ENCODE peak calls at places on chromosome 6, in seven cellular contexts. One of them, this sample, is unnamed.

GRCh38 chr6:17012421-17013225 is 89.2 kb upstream of the STMND1 start:
- DNase-seq in T-helper 2 cell: no peak
- DNase-seq in foreskin keratinocyte: peak; percentile 69
- DNase-seq in AG09309: no peak
- DNase-seq in non-pigmented ciliary epithelial cell: peak; percentile 36
- DNase-seq in activated CD4-positive, alpha-beta T cell treated with anti-CD3 and anti-CD28 coated beads, Interleukin-2, amount 50 U/mL, for 48 hours: no peak
- DNase-seq in GM13977: no peak
- DNase-seq in this sample: no peak

GRCh38 chr6:31821301-31822037 is 6.1 kb upstream of the HSPA1B start:
- DNase-seq in T-helper 2 cell: no peak
- DNase-seq in foreskin keratinocyte: no peak
- DNase-seq in AG09309: no peak
- DNase-seq in non-pigmented ciliary epithelial cell: no peak
- DNase-seq in activated CD4-positive, alpha-beta T cell treated with anti-CD3 and anti-CD28 coated beads, Interleukin-2, amount 50 U/mL, for 48 hours: peak; percentile 84
- DNase-seq in GM13977: peak; percentile 65
- DNase-seq in this sample: peak; percentile 24

GRCh38 chr6:32271427-32271826 is 47.6 kb upstream of the NOTCH4 start:
- DNase-seq in T-helper 2 cell: no peak
- DNase-seq in foreskin keratinocyte: no peak
- DNase-seq in AG09309: no peak
- DNase-seq in non-pigmented ciliary epithelial cell: no peak
- DNase-seq in activated CD4-positive, alpha-beta T cell treated with anti-CD3 and anti-CD28 coated beads, Interleukin-2, amount 50 U/mL, for 48 hours: no peak
- DNase-seq in GM13977: no peak
- DNase-seq in this sample: no peak

GRCh38 chr6:152155792-152156191 is 348.3 kb downstream of the ESR1 start:
- DNase-seq in T-helper 2 cell: no peak
- DNase-seq in foreskin keratinocyte: no peak
- DNase-seq in AG09309: no peak
- DNase-seq in non-pigmented ciliary epithelial cell: no peak
- DNase-seq in activated CD4-positive, alpha-beta T cell treated with anti-CD3 and anti-CD28 coated beads, Interleukin-2, amount 50 U/mL, for 48 hours: no peak
- DNase-seq in GM13977: no peak
- DNase-seq in this sample: no peak

GRCh38 chr6:20464041-20464440 is 62.4 kb downstream of the E2F3 start:
- DNase-seq in T-helper 2 cell: no peak
- DNase-seq in foreskin keratinocyte: peak; percentile 35
- DNase-seq in AG09309: no peak
- DNase-seq in non-pigmented ciliary epithelial cell: no peak
- DNase-seq in activated CD4-positive, alpha-beta T cell treated with anti-CD3 and anti-CD28 coated beads, Interleukin-2, amount 50 U/mL, for 48 hours: no peak
- DNase-seq in GM13977: no peak
- DNase-seq in this sample: no peak

GRCh38 chr6:170371588-170371987 is 65.0 kb downstream of the FAM120B start:
- DNase-seq in T-helper 2 cell: no peak
- DNase-seq in foreskin keratinocyte: no peak
- DNase-seq in AG09309: no peak
- DNase-seq in non-pigmented ciliary epithelial cell: no peak
- DNase-seq in activated CD4-positive, alpha-beta T cell treated with anti-CD3 and anti-CD28 coated beads, Interleukin-2, amount 50 U/mL, for 48 hours: no peak
- DNase-seq in GM13977: no peak
- DNase-seq in this sample: no peak

GRCh38 chr6:137001287-137001976 is 43.3 kb downstream of the IL20RA start:
- DNase-seq in T-helper 2 cell: no peak
- DNase-seq in foreskin keratinocyte: peak; percentile 77
- DNase-seq in AG09309: no peak
- DNase-seq in non-pigmented ciliary epithelial cell: no peak
- DNase-seq in activated CD4-positive, alpha-beta T cell treated with anti-CD3 and anti-CD28 coated beads, Interleukin-2, amount 50 U/mL, for 48 hours: no peak
- DNase-seq in GM13977: no peak
- DNase-seq in this sample: no peak

GRCh38 chr6:106134906-106135634 is 48.9 kb downstream of the PRDM1 start:
- DNase-seq in T-helper 2 cell: no peak
- DNase-seq in foreskin keratinocyte: peak; percentile 56
- DNase-seq in AG09309: no peak
- DNase-seq in non-pigmented ciliary epithelial cell: no peak
- DNase-seq in activated CD4-positive, alpha-beta T cell treated with anti-CD3 and anti-CD28 coated beads, Interleukin-2, amount 50 U/mL, for 48 hours: peak; percentile 44
- DNase-seq in GM13977: no peak
- DNase-seq in this sample: no peak

GRCh38 chr6:41553405-41553999 is 7.3 kb downstream of the FOXP4 start:
- DNase-seq in T-helper 2 cell: no peak
- DNase-seq in foreskin keratinocyte: no peak
- DNase-seq in AG09309: no peak
- DNase-seq in non-pigmented ciliary epithelial cell: no peak
- DNase-seq in activated CD4-positive, alpha-beta T cell treated with anti-CD3 and anti-CD28 coated beads, Interleukin-2, amount 50 U/mL, for 48 hours: no peak
- DNase-seq in GM13977: no peak
- DNase-seq in this sample: no peak

GRCh38 chr6:132414761-132415160 is 13.5 kb upstream of the MOXD1 start:
- DNase-seq in T-helper 2 cell: no peak
- DNase-seq in foreskin keratinocyte: no peak
- DNase-seq in AG09309: no peak
- DNase-seq in non-pigmented ciliary epithelial cell: no peak
- DNase-seq in activated CD4-positive, alpha-beta T cell treated with anti-CD3 and anti-CD28 coated beads, Interleukin-2, amount 50 U/mL, for 48 hours: no peak
- DNase-seq in GM13977: no peak
- DNase-seq in this sample: no peak

GRCh38 chr6:137832110-137832509 is 34.9 kb upstream of the TNFAIP3 start:
- DNase-seq in T-helper 2 cell: no peak
- DNase-seq in foreskin keratinocyte: peak; percentile 98
- DNase-seq in AG09309: no peak
- DNase-seq in non-pigmented ciliary epithelial cell: peak; percentile 76
- DNase-seq in activated CD4-positive, alpha-beta T cell treated with anti-CD3 and anti-CD28 coated beads, Interleukin-2, amount 50 U/mL, for 48 hours: no peak
- DNase-seq in GM13977: no peak
- DNase-seq in this sample: no peak

GRCh38 chr6:151372164-151372563 is 19.2 kb downstream of the ZBTB2 start:
- DNase-seq in T-helper 2 cell: no peak
- DNase-seq in foreskin keratinocyte: no peak
- DNase-seq in AG09309: no peak
- DNase-seq in non-pigmented ciliary epithelial cell: no peak
- DNase-seq in activated CD4-positive, alpha-beta T cell treated with anti-CD3 and anti-CD28 coated beads, Interleukin-2, amount 50 U/mL, for 48 hours: peak; percentile 23
- DNase-seq in GM13977: no peak
- DNase-seq in this sample: no peak

GRCh38 chr6:125129354-125129753 is 24.2 kb upstream of the TPD52L1 start:
- DNase-seq in T-helper 2 cell: no peak
- DNase-seq in foreskin keratinocyte: no peak
- DNase-seq in AG09309: no peak
- DNase-seq in non-pigmented ciliary epithelial cell: no peak
- DNase-seq in activated CD4-positive, alpha-beta T cell treated with anti-CD3 and anti-CD28 coated beads, Interleukin-2, amount 50 U/mL, for 48 hours: no peak
- DNase-seq in GM13977: no peak
- DNase-seq in this sample: no peak

GRCh38 chr6:167112421-167112820 is 10.5 kb upstream of the CCR6 start:
- DNase-seq in T-helper 2 cell: no peak
- DNase-seq in foreskin keratinocyte: no peak
- DNase-seq in AG09309: no peak
- DNase-seq in non-pigmented ciliary epithelial cell: no peak
- DNase-seq in activated CD4-positive, alpha-beta T cell treated with anti-CD3 and anti-CD28 coated beads, Interleukin-2, amount 50 U/mL, for 48 hours: no peak
- DNase-seq in GM13977: no peak
- DNase-seq in this sample: no peak

GRCh38 chr6:3356824-3357420 is 98.2 kb downstream of the PSMG4 start:
- DNase-seq in T-helper 2 cell: no peak
- DNase-seq in foreskin keratinocyte: no peak
- DNase-seq in AG09309: no peak
- DNase-seq in non-pigmented ciliary epithelial cell: no peak
- DNase-seq in activated CD4-positive, alpha-beta T cell treated with anti-CD3 and anti-CD28 coated beads, Interleukin-2, amount 50 U/mL, for 48 hours: no peak
- DNase-seq in GM13977: no peak
- DNase-seq in this sample: no peak

GRCh38 chr6:15280023-15280422 is 34.2 kb downstream of the JARID2 start:
- DNase-seq in T-helper 2 cell: no peak
- DNase-seq in foreskin keratinocyte: no peak
- DNase-seq in AG09309: no peak
- DNase-seq in non-pigmented ciliary epithelial cell: no peak
- DNase-seq in activated CD4-positive, alpha-beta T cell treated with anti-CD3 and anti-CD28 coated beads, Interleukin-2, amount 50 U/mL, for 48 hours: no peak
- DNase-seq in GM13977: no peak
- DNase-seq in this sample: no peak

GRCh38 chr6:56547687-56548086 is 95.0 kb downstream of the DST start:
- DNase-seq in T-helper 2 cell: no peak
- DNase-seq in foreskin keratinocyte: no peak
- DNase-seq in AG09309: no peak
- DNase-seq in non-pigmented ciliary epithelial cell: no peak
- DNase-seq in activated CD4-positive, alpha-beta T cell treated with anti-CD3 and anti-CD28 coated beads, Interleukin-2, amount 50 U/mL, for 48 hours: no peak
- DNase-seq in GM13977: no peak
- DNase-seq in this sample: no peak

GRCh38 chr6:52976591-52977035 is 18.5 kb downstream of the GSTA4 start:
- DNase-seq in T-helper 2 cell: no peak
- DNase-seq in foreskin keratinocyte: no peak
- DNase-seq in AG09309: no peak
- DNase-seq in non-pigmented ciliary epithelial cell: no peak
- DNase-seq in activated CD4-positive, alpha-beta T cell treated with anti-CD3 and anti-CD28 coated beads, Interleukin-2, amount 50 U/mL, for 48 hours: peak; percentile 59
- DNase-seq in GM13977: peak; percentile 47
- DNase-seq in this sample: no peak

GRCh38 chr6:137258170-137258569 is 39.0 kb upstream of the IFNGR1 start:
- DNase-seq in T-helper 2 cell: peak; percentile 60
- DNase-seq in foreskin keratinocyte: no peak
- DNase-seq in AG09309: no peak
- DNase-seq in non-pigmented ciliary epithelial cell: no peak
- DNase-seq in activated CD4-positive, alpha-beta T cell treated with anti-CD3 and anti-CD28 coated beads, Interleukin-2, amount 50 U/mL, for 48 hours: no peak
- DNase-seq in GM13977: peak; percentile 17
- DNase-seq in this sample: no peak

GRCh38 chr6:122809671-122810070 is 20.6 kb downstream of the SMPDL3A start:
- DNase-seq in T-helper 2 cell: no peak
- DNase-seq in foreskin keratinocyte: no peak
- DNase-seq in AG09309: no peak
- DNase-seq in non-pigmented ciliary epithelial cell: no peak
- DNase-seq in activated CD4-positive, alpha-beta T cell treated with anti-CD3 and anti-CD28 coated beads, Interleukin-2, amount 50 U/mL, for 48 hours: no peak
- DNase-seq in GM13977: no peak
- DNase-seq in this sample: no peak

GRCh38 chr6:156359912-156360311 is 417.3 kb upstream of the ARID1B start:
- DNase-seq in T-helper 2 cell: no peak
- DNase-seq in foreskin keratinocyte: no peak
- DNase-seq in AG09309: no peak
- DNase-seq in non-pigmented ciliary epithelial cell: no peak
- DNase-seq in activated CD4-positive, alpha-beta T cell treated with anti-CD3 and anti-CD28 coated beads, Interleukin-2, amount 50 U/mL, for 48 hours: no peak
- DNase-seq in GM13977: peak; percentile 15
- DNase-seq in this sample: no peak

GRCh38 chr6:33417127-33417902 is 592 bp downstream of the CUTA start:
- DNase-seq in T-helper 2 cell: no peak
- DNase-seq in foreskin keratinocyte: peak; percentile 76
- DNase-seq in AG09309: peak; percentile 63
- DNase-seq in non-pigmented ciliary epithelial cell: peak; percentile 67
- DNase-seq in activated CD4-positive, alpha-beta T cell treated with anti-CD3 and anti-CD28 coated beads, Interleukin-2, amount 50 U/mL, for 48 hours: peak; percentile 49
- DNase-seq in GM13977: no peak
- DNase-seq in this sample: no peak